ENCODE peak calls at places on chromosome 14, in seven cellular contexts. I, M, E, J, N, G and Q are unnamed samples. For H3K9me3 and H3K4me1, the result is how much of the 10 kb centered on the place peaks cover.

GRCh38 chr14:66140213-66140918 is 345.8 kb upstream of the CCDC196 start:
- DNase-seq in M (peak), E (no peak), J (no peak), G (no peak), N (no peak), I (no peak), Q (no peak)

GRCh38 chr14:93067088-93067487 is 48.6 kb downstream of the ITPK1 start:
- DNase-seq in I (no peak), G (no peak), J (no peak), E (no peak), M (no peak), N (no peak), Q (no peak)

GRCh38 chr14:79318371-79318770 is 892.9 kb downstream of the DIO2 start:
- DNase-seq in N (no peak), M (no peak), E (no peak), G (no peak), J (no peak), I (no peak), Q (no peak)

GRCh38 chr14:102050026-102050405 is 36.8 kb downstream of the HSP90AA1 start:
- DNase-seq in E (no peak), J (no peak), M (no peak), N (no peak), G (no peak), I (no peak), Q (no peak)

GRCh38 chr14:73142216-73142615 is 5.9 kb downstream of the PSEN1 start:
- DNase-seq in N (no peak), I (no peak), G (no peak), E (no peak), J (no peak), M (peak), Q (no peak)

GRCh38 chr14:75098682-75099081 is 28.2 kb downstream of the NEK9 start:
- DNase-seq in I (no peak), N (no peak), J (no peak), G (no peak), M (no peak), E (no peak), Q (no peak)

GRCh38 chr14:60343571-60344071 is 94.6 kb downstream of the PPM1A start:
- DNase-seq in J (no peak), I (no peak), G (no peak), E (no peak), M (no peak), N (no peak), Q (no peak)

GRCh38 chr14:75424496-75424895 is 3.3 kb upstream of the JDP2 start:
- DNase-seq in N (no peak), G (no peak), E (no peak), M (no peak), J (no peak), I (no peak), Q (no peak)

GRCh38 chr14:67735361-67735921 is 33.8 kb downstream of the RDH12 start:
- DNase-seq in N (no peak), E (no peak), G (no peak), I (no peak), J (no peak), M (no peak), Q (no peak)

GRCh38 chr14:31465113-31465512 is 7.8 kb upstream of the DTD2 start:
- DNase-seq in E (no peak), J (no peak), N (no peak), M (no peak), I (no peak), G (no peak), Q (no peak)

GRCh38 chr14:54642950-54643695 is 76.2 kb downstream of the SAMD4A start:
- DNase-seq in E (no peak), M (no peak), J (peak), G (no peak), I (peak), N (peak), Q (no peak)

GRCh38 chr14:90513151-90514014 is 116.6 kb downstream of the CALM1 start:
- DNase-seq in J (no peak), E (no peak), I (no peak), G (no peak), M (no peak), N (peak), Q (no peak)

GRCh38 chr14:89417469-89418225 is 614 bp upstream of the FOXN3 start:
- DNase-seq in G (peak), J (peak), N (peak), I (peak), M (peak), E (peak), Q (no peak)

GRCh38 chr14:99572173-99572999 is 31.6 kb downstream of the CCDC85C start:
- DNase-seq in I (no peak), E (peak), J (peak), G (no peak), N (no peak), M (no peak), Q (no peak)

DNA sequence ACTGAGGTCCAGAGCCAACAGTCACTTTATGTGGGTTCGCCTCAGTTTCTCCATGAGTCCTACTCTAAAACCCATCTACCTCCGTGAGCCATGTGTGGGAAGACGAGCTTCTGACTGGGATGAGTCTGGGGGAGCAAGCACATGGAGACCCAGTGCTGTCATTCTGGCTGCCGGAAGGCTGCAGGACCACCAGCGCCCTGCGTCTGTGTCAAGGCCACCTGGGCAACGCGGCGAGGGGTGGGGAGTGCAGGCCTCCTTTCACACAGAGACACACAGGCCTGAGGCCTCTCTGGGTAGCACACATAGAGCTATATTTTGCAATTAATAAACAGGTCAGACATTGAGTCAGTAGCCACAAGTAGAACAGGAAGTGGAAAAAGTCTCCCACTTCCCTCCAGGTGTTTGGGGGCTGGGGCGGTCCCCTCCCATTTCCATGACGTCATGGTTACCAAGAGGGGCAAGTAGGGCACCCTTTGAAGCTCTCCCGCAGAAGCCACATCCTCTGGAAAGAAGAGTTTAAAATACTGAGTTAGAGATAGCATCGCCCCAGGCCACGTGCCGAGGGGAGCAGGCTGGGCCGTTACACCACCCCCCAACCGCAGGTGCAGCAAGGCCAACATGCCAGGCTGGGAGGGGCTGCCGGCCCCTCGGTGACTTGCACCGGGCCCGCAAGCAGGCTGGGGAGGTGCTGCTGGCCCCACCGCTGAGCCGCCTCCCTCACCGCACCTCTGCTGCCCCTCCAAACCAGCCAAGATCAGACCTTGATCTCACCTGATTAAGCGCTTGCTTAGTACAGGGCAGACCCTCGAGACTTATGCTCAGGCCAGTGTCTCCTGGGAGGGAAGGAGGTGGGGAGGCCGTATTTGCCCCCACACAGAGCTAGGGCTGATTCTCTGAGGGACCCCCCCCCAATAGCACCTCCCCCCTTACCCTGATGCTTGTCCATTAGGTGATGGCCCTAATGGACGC is 32.7 kb downstream of the DAD1 start:
- DNase-seq in N (no peak), J (peak), E (no peak), G (no peak), M (peak), I (no peak), Q (no peak)
- TF ChIP-seq YY1 in N (no peak), J (no peak), E (no peak), G (no peak), M (no peak), I (no peak), Q (no peak)

GRCh38 chr14:106010783-106011182 is 484.4 kb downstream of the TMEM121 start:
- DNase-seq in J (no peak), N (no peak), I (no peak), M (no peak), G (no peak), E (no peak), Q (no peak)
- H3K9me3 ChIP-seq in J (under half), N (under half), I (half or more), M (under half), G (under half), E (under half), Q (under half)

GRCh38 chr14:85572845-85573244 is 42.9 kb downstream of the FLRT2 start:
- DNase-seq in E (no peak), G (no peak), J (no peak), N (no peak), M (no peak), I (no peak), Q (no peak)

GRCh38 chr14:85573406-85573805 is 43.5 kb downstream of the FLRT2 start:
- DNase-seq in G (no peak), J (no peak), E (no peak), I (no peak), N (no peak), M (no peak), Q (no peak)

GRCh38 chr14:85574849-85575616 is 45.1 kb downstream of the FLRT2 start:
- DNase-seq in E (no peak), I (no peak), G (no peak), J (no peak), M (no peak), N (no peak), Q (no peak)

GRCh38 chr14:85575617-85575898 is 45.6 kb downstream of the FLRT2 start:
- DNase-seq in E (no peak), J (no peak), I (no peak), M (no peak), G (no peak), N (no peak), Q (peak)

DNA sequence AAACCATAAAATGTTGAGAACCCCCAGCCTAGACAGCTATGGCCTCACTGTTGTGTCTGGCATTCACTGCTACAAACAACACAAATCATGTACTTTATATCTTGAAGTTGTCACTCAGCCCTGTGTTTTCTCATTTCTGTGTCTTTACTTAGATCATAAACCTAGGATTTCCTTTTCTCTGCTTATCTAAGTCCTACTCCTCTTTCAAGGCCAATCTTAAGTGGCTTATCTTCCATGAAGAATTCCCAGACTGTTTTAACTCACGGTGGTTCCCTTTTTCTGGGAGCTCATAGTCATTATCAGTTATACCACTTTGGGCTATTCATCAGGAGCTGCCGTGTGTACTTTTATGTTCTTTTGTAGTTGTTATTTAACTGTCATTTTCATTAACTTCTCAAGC is 42.1 kb downstream of the FLRT2 start:
- DNase-seq in G (no peak), J (no peak), N (no peak), M (no peak), E (no peak), I (no peak), Q (no peak)
- H3K4me1 ChIP-seq in G (under half), J (under half), N (under half), M (under half), E (under half), I (under half), Q (under half)

GRCh38 chr14:24665440-24665991 is 31.5 kb upstream of the GZMB start:
- DNase-seq in N (no peak), E (no peak), I (no peak), J (no peak), G (no peak), M (peak), Q (no peak)

GRCh38 chr14:24664366-24664765 is 30.4 kb upstream of the GZMB start:
- DNase-seq in I (no peak), M (no peak), E (no peak), J (no peak), G (no peak), N (no peak), Q (no peak)

GRCh38 chr14:24659916-24660570 is 26.1 kb upstream of the GZMB start:
- DNase-seq in G (no peak), I (no peak), N (no peak), E (no peak), M (no peak), J (no peak), Q (no peak)

GRCh38 chr14:24662753-24663152 is 28.8 kb upstream of the GZMB start:
- DNase-seq in M (no peak), E (no peak), G (no peak), I (no peak), J (no peak), N (no peak), Q (no peak)
- TF ChIP-seq YY1 in M (no peak), E (no peak), G (no peak), I (no peak), J (no peak), N (no peak), Q (no peak)